ENCODE peak calls at places on chromosomes 5 and 9, in five cellular contexts. Q, Y, M, E and Z are unnamed samples.

GRCh38 chr5:33827885-33828284 is 63.9 kb downstream of the ADAMTS12 start:
- DNase-seq in Q (no peak), Y (no peak), M (no peak), E (no peak), Z (no peak)

GRCh38 chr5:31114817-31115216 is 78.7 kb upstream of the CDH6 start:
- DNase-seq in Q (no peak), Y (no peak), M (no peak), E (no peak), Z (no peak)

GRCh38 chr5:34685485-34686197 is 29.5 kb downstream of the RAI14 start:
- DNase-seq in Q (no peak), Y (no peak), M (no peak), E (no peak), Z (no peak)

GRCh38 chr5:68055686-68056085 is 159.9 kb upstream of the PIK3R1 start:
- DNase-seq in Q (no peak), Y (no peak), M (no peak), E (no peak), Z (no peak)

GRCh38 chr9:120368799-120369198 is 211.2 kb downstream of the CDK5RAP2 start:
- DNase-seq in Q (no peak), Y (no peak), M (no peak), E (no peak), Z (no peak)

GRCh38 chr5:1930880-1931589 is 48.3 kb upstream of the IRX4 start:
- DNase-seq in Q (peak), Y (no peak), M (peak), E (no peak), Z (no peak)

GRCh38 chr5:36369092-36369737 is 67.5 kb upstream of the RANBP3L start:
- DNase-seq in Q (no peak), Y (no peak), M (no peak), E (no peak), Z (no peak)

GRCh38 chr5:95939465-95939864 is 22.2 kb downstream of the ELL2 start:
- DNase-seq in Q (no peak), Y (no peak), M (no peak), E (no peak), Z (no peak)

GRCh38 chr9:13378171-13378570 is 98.7 kb upstream of the MPDZ start:
- DNase-seq in Q (no peak), Y (no peak), M (no peak), E (no peak), Z (no peak)

GRCh38 chr9:86300701-86301100 is 18.4 kb upstream of the ISCA1 start:
- DNase-seq in Q (no peak), Y (no peak), M (no peak), E (no peak), Z (no peak)

GRCh38 chr5:142934335-142934734 is 164.2 kb downstream of the ARHGAP26 start:
- DNase-seq in Q (no peak), Y (no peak), M (no peak), E (no peak), Z (no peak)

GRCh38 chr5:1235379-1235778 is 10.2 kb downstream of the SLC6A18 start:
- DNase-seq in Q (no peak), Y (no peak), M (no peak), E (no peak), Z (no peak)

GRCh38 chr5:15105799-15106393 is 234.3 kb upstream of the ANKH start:
- DNase-seq in Q (peak), Y (no peak), M (peak), E (no peak), Z (no peak)

GRCh38 chr5:17217421-17218352 is at the start of gene BASP1:
- DNase-seq in Q (peak), Y (peak), M (peak), E (peak), Z (peak)

GRCh38 chr5:39164529-39165402 is 54.6 kb downstream of the FYB1 start:
- DNase-seq in Q (no peak), Y (no peak), M (no peak), E (no peak), Z (no peak)

GRCh38 chr5:14265574-14265973 is 122.4 kb downstream of the TRIO start:
- DNase-seq in Q (no peak), Y (no peak), M (no peak), E (no peak), Z (no peak)

GRCh38 chr9:87529666-87530065 is 32.0 kb downstream of the DAPK1 start:
- DNase-seq in Q (no peak), Y (no peak), M (no peak), E (no peak), Z (no peak)

GRCh38 chr9:121785673-121786542 is 134.5 kb downstream of the DAB2IP start:
- DNase-seq in Q (no peak), Y (no peak), M (no peak), E (no peak), Z (no peak)

GRCh38 chr9:137606005-137606601 is 617 bp downstream of the ARRDC1 start:
- DNase-seq in Q (no peak), Y (peak), M (no peak), E (peak), Z (peak)

GRCh38 chr5:35780236-35780635 is 76.5 kb upstream of the IL7R start:
- DNase-seq in Q (no peak), Y (no peak), M (no peak), E (peak), Z (no peak)

GRCh38 chr9:17065062-17065461 is 69.8 kb upstream of the CNTLN start:
- DNase-seq in Q (no peak), Y (peak), M (no peak), E (no peak), Z (no peak)

GRCh38 chr9:84045481-84046097 is 65.0 kb downstream of the RMI1 start:
- DNase-seq in Q (no peak), Y (no peak), M (no peak), E (no peak), Z (no peak)

GRCh38 chr5:85545129-85545528 is 1072.6 kb upstream of the COX7C start:
- DNase-seq in Q (no peak), Y (no peak), M (no peak), E (no peak), Z (no peak)

GRCh38 chr5:143635146-143635752 is 176.7 kb upstream of the HMHB1 start:
- DNase-seq in Q (no peak), Y (no peak), M (no peak), E (no peak), Z (no peak)

GRCh38 chr9:38232895-38233294 is 159.6 kb upstream of the ALDH1B1 start:
- DNase-seq in Q (no peak), Y (no peak), M (no peak), E (peak), Z (no peak)

GRCh38 chr5:40502736-40503135 is 177.0 kb upstream of the PTGER4 start:
- DNase-seq in Q (no peak), Y (no peak), M (no peak), E (no peak), Z (no peak)

GRCh38 chr5:173396311-173396993 is 68.2 kb upstream of the STC2 start:
- DNase-seq in Q (no peak), Y (no peak), M (no peak), E (peak), Z (no peak)

GRCh38 chr9:138062196-138062595 is 184.6 kb downstream of the CACNA1B start:
- DNase-seq in Q (no peak), Y (no peak), M (no peak), E (no peak), Z (no peak)

GRCh38 chr5:3030511-3031165 is 279.2 kb upstream of the IRX2 start:
- DNase-seq in Q (no peak), Y (no peak), M (no peak), E (no peak), Z (no peak)

GRCh38 chr9:84754896-84755295 is 85.4 kb downstream of the NTRK2 start:
- DNase-seq in Q (no peak), Y (no peak), M (no peak), E (no peak), Z (no peak)

GRCh38 chr5:60372786-60373185 is 327.2 kb downstream of the DEPDC1B start:
- DNase-seq in Q (no peak), Y (no peak), M (no peak), E (no peak), Z (no peak)

GRCh38 chr9:35675732-35676392 is 2.1 kb downstream of the CA9 start:
- DNase-seq in Q (peak), Y (no peak), M (peak), E (peak), Z (peak)

GRCh38 chr9:74404620-74405019 is 92.5 kb upstream of the RORB start:
- DNase-seq in Q (no peak), Y (no peak), M (no peak), E (no peak), Z (no peak)